ENCODE peak calls at places on chromosomes 6 and 20, in four cellular contexts. K is activated CD4-positive, alpha-beta memory T cell treated with anti-CD3 and anti-CD28 coated beads for 36 hours; F is NCI-H446 treated with DMSO at 0.1 percent for 48 hours; Z is Caki2. R is an unnamed sample.

GRCh38 chr6:167524720-167525119 is 199.8 kb downstream of the TTLL2 start:
- DNase-seq in K (no peak), F (no peak), Z (no peak), R (no peak)

GRCh38 chr20:4916991-4917881 is 84.1 kb downstream of the SLC23A2 start:
- DNase-seq in K (no peak), F (no peak), Z (peak; percentile 53), R (no peak)

GRCh38 chr6:30820196-30820595 is 64.1 kb upstream of the DDR1 start:
- DNase-seq in K (no peak), F (no peak), Z (peak; percentile 79), R (no peak)

GRCh38 chr20:38804682-38805501 is 605 bp upstream of the PPP1R16B start:
- DNase-seq in K (peak; percentile 87), F (no peak), Z (no peak), R (peak; percentile 82)

GRCh38 chr20:35296101-35296554 is 3.9 kb upstream of the FAM83C start:
- DNase-seq in K (no peak), F (no peak), Z (no peak), R (no peak)

GRCh38 chr6:121522771-121523386 is 87.4 kb downstream of the GJA1 start:
- DNase-seq in K (no peak), F (no peak), Z (no peak), R (no peak)

GRCh38 chr6:163720005-163720404 is 305.5 kb downstream of the QKI start:
- DNase-seq in K (no peak), F (no peak), Z (no peak), R (no peak)

GRCh38 chr20:3158968-3159431 is 665 bp downstream of the FASTKD5 start:
- DNase-seq in K (peak; percentile 31), F (no peak), Z (peak; percentile 28), R (peak; percentile 32)

GRCh38 chr20:39216195-39216594 is 254.1 kb downstream of the DHX35 start:
- DNase-seq in K (no peak), F (no peak), Z (no peak), R (no peak)

GRCh38 chr6:108127826-108128225 is 38.0 kb upstream of the NR2E1 start:
- DNase-seq in K (no peak), F (no peak), Z (peak; percentile 30), R (no peak)

GRCh38 chr6:1297746-1298145 is 14.2 kb upstream of the FOXQ1 start:
- DNase-seq in K (no peak), F (no peak), Z (peak; percentile 58), R (no peak)

GRCh38 chr20:46366826-46367225 is 39.6 kb downstream of the ELMO2 start:
- DNase-seq in K (no peak), F (no peak), Z (no peak), R (no peak)